ENCODE peak calls at places on chromosome 13, in eight cellular contexts. One of them, this sample, is unnamed.

GRCh38 chr13:81377926-81378325 is 1037.0 kb upstream of the SPRY2 start:
- DNase-seq in CD8-positive, alpha-beta T cell: no peak
- DNase-seq in heart left ventricle: no peak
- DNase-seq in pancreas: no peak
- DNase-seq in NB4: no peak
- DNase-seq in thoracic aorta: no peak
- DNase-seq in AG10803: no peak
- DNase-seq in right lobe of liver: no peak
- DNase-seq in this sample: no peak

GRCh38 chr13:45728759-45729158 is 26.6 kb downstream of the CBY2 start:
- DNase-seq in CD8-positive, alpha-beta T cell: no peak
- DNase-seq in heart left ventricle: no peak
- DNase-seq in pancreas: no peak
- DNase-seq in NB4: peak
- DNase-seq in thoracic aorta: no peak
- DNase-seq in AG10803: no peak
- DNase-seq in right lobe of liver: no peak
- DNase-seq in this sample: peak

GRCh38 chr13:94708971-94709614 is 3.3 kb downstream of the SOX21 start:
- DNase-seq in CD8-positive, alpha-beta T cell: no peak
- DNase-seq in heart left ventricle: no peak
- DNase-seq in pancreas: no peak
- DNase-seq in NB4: no peak
- DNase-seq in thoracic aorta: no peak
- DNase-seq in AG10803: no peak
- DNase-seq in right lobe of liver: no peak
- DNase-seq in this sample: no peak

GRCh38 chr13:98650376-98651107 is 73.6 kb upstream of the STK24 start:
- DNase-seq in CD8-positive, alpha-beta T cell: no peak
- DNase-seq in heart left ventricle: no peak
- DNase-seq in pancreas: peak
- DNase-seq in NB4: peak
- DNase-seq in thoracic aorta: no peak
- DNase-seq in AG10803: no peak
- DNase-seq in right lobe of liver: peak
- DNase-seq in this sample: no peak

GRCh38 chr13:92175330-92175729 is 776.9 kb downstream of the GPC5 start:
- DNase-seq in CD8-positive, alpha-beta T cell: no peak
- DNase-seq in heart left ventricle: no peak
- DNase-seq in pancreas: no peak
- DNase-seq in NB4: peak
- DNase-seq in thoracic aorta: no peak
- DNase-seq in AG10803: peak
- DNase-seq in right lobe of liver: no peak
- DNase-seq in this sample: no peak

GRCh38 chr13:110044521-110045200 is 258.3 kb upstream of the IRS2 start:
- DNase-seq in CD8-positive, alpha-beta T cell: no peak
- DNase-seq in heart left ventricle: no peak
- DNase-seq in pancreas: no peak
- DNase-seq in NB4: no peak
- DNase-seq in thoracic aorta: no peak
- DNase-seq in AG10803: peak
- DNase-seq in right lobe of liver: no peak
- DNase-seq in this sample: no peak

GRCh38 chr13:113904411-113904810 is 40.5 kb upstream of the GAS6 start:
- DNase-seq in CD8-positive, alpha-beta T cell: no peak
- DNase-seq in heart left ventricle: no peak
- DNase-seq in pancreas: no peak
- DNase-seq in NB4: peak
- DNase-seq in thoracic aorta: no peak
- DNase-seq in AG10803: peak
- DNase-seq in right lobe of liver: no peak
- DNase-seq in this sample: peak

GRCh38 chr13:74907788-74908187 is 574.2 kb downstream of the TBC1D4 start:
- DNase-seq in CD8-positive, alpha-beta T cell: no peak
- DNase-seq in heart left ventricle: no peak
- DNase-seq in pancreas: no peak
- DNase-seq in NB4: no peak
- DNase-seq in thoracic aorta: no peak
- DNase-seq in AG10803: no peak
- DNase-seq in right lobe of liver: no peak
- DNase-seq in this sample: no peak

GRCh38 chr13:109646423-109646822 is 140.0 kb downstream of the IRS2 start:
- DNase-seq in CD8-positive, alpha-beta T cell: no peak
- DNase-seq in heart left ventricle: no peak
- DNase-seq in pancreas: no peak
- DNase-seq in NB4: no peak
- DNase-seq in thoracic aorta: no peak
- DNase-seq in AG10803: no peak
- DNase-seq in right lobe of liver: no peak
- DNase-seq in this sample: no peak

GRCh38 chr13:44853641-44854040 is 135.6 kb downstream of the NUFIP1 start:
- DNase-seq in CD8-positive, alpha-beta T cell: no peak
- DNase-seq in heart left ventricle: no peak
- DNase-seq in pancreas: peak
- DNase-seq in NB4: no peak
- DNase-seq in thoracic aorta: no peak
- DNase-seq in AG10803: peak
- DNase-seq in right lobe of liver: peak
- DNase-seq in this sample: no peak

GRCh38 chr13:28380319-28380718 is 114.6 kb downstream of the FLT1 start:
- DNase-seq in CD8-positive, alpha-beta T cell: no peak
- DNase-seq in heart left ventricle: no peak
- DNase-seq in pancreas: no peak
- DNase-seq in NB4: no peak
- DNase-seq in thoracic aorta: no peak
- DNase-seq in AG10803: no peak
- DNase-seq in right lobe of liver: no peak
- DNase-seq in this sample: no peak

DNA sequence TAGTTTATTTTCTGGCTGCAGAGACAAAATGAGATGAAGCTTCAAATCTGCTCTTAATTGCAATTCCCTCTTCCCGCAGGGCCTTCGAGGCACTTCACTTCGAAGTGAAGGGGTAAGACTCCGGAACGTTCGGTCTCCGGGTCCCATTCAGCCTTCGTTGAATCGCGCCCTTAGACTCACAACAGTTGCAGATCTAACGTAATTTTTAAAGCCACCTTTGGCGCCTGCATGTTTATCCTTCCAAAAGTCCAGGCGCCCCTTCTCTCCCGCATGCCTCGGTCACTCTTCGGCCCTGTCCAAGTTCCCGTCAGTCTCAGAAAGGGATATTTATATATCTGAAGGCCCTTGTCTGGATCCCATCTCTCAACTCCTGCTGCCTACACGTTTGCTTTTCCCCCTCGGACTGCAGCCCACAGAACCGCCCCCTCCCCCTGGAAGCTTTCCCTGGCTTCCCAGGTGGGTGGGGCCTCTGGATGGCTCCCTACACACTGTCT is 912 bp upstream of the KCTD12 start:
- DNase-seq in CD8-positive, alpha-beta T cell: no peak
- DNase-seq in heart left ventricle: no peak
- DNase-seq in pancreas: no peak
- DNase-seq in NB4: no peak
- DNase-seq in thoracic aorta: no peak
- DNase-seq in AG10803: no peak
- DNase-seq in right lobe of liver: no peak
- DNase-seq in this sample: no peak
- H3K4me3 ChIP-seq in CD8-positive, alpha-beta T cell: peak
- H3K4me3 ChIP-seq in heart left ventricle: peak
- H3K4me3 ChIP-seq in pancreas: peak
- H3K4me3 ChIP-seq in NB4: no peak
- H3K4me3 ChIP-seq in thoracic aorta: peak
- H3K4me3 ChIP-seq in AG10803: peak
- H3K4me3 ChIP-seq in right lobe of liver: peak
- H3K4me3 ChIP-seq in this sample: no peak

DNA sequence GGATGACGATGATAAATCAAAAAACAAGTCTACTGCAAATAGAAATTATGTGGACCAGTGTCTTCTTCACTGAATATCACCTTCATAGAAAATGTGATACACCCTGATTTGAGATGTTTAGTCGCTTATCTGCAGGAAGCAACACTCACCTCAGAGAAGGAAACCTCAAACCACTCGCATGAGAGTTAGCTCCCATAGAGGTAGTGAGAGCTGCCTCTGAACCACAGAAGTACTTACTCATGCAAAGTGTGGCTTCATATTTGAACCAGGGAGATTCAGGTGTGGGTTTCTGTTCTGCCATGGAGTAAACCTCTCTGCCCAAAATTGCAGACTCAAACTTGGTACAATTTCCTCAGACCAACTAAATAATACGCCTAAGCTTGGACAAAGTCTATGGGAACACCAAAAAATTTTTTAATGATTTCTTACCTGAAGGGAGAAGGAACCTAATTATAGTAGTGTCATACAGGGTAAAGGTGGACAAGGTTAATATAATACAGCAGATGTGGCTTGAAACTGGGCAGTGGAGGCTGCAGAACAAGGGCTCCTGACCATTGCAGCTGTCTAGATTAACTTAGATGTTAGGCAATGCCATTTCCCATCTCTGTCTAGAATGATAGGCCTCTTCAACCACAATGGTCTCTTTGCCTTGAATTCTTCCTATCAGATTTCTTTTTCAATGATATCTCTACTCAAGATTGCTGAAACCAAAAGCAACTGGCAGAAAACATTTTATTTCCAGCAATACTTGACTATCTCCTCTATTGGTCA is 29.6 kb upstream of the RCBTB2 start:
- DNase-seq in CD8-positive, alpha-beta T cell: peak
- DNase-seq in heart left ventricle: no peak
- DNase-seq in pancreas: no peak
- DNase-seq in NB4: peak
- DNase-seq in thoracic aorta: no peak
- DNase-seq in AG10803: no peak
- DNase-seq in right lobe of liver: no peak
- DNase-seq in this sample: no peak
- H3K4me3 ChIP-seq in CD8-positive, alpha-beta T cell: no peak
- H3K4me3 ChIP-seq in heart left ventricle: no peak
- H3K4me3 ChIP-seq in pancreas: no peak
- H3K4me3 ChIP-seq in NB4: no peak
- H3K4me3 ChIP-seq in thoracic aorta: no peak
- H3K4me3 ChIP-seq in AG10803: no peak
- H3K4me3 ChIP-seq in right lobe of liver: no peak
- H3K4me3 ChIP-seq in this sample: no peak

DNA sequence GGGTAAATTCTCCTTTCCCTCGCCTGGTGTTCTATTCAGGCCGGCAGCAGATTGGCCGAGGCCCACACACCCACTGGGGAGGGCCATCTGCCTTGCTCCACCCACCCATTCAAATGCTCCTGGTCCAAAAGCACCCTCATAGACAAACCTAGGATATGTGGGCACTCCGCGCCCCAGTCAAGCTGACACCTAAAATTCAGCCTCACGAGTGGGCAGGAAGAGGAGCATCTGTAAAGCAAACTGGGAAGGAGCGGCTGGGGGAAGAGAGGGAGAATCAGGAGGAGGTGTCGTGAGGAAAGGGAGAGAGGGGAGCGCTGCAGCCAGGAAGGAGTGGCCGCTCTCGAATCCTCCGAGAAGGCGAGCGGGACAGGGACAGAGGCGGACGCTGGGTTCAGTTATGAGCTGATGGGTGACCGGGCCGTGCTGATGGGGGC is 136.9 kb downstream of the USP12 start:
- DNase-seq in CD8-positive, alpha-beta T cell: no peak
- DNase-seq in heart left ventricle: no peak
- DNase-seq in pancreas: no peak
- DNase-seq in NB4: no peak
- DNase-seq in thoracic aorta: no peak
- DNase-seq in AG10803: no peak
- DNase-seq in right lobe of liver: no peak
- DNase-seq in this sample: no peak
- H3K4me3 ChIP-seq in CD8-positive, alpha-beta T cell: no peak
- H3K4me3 ChIP-seq in heart left ventricle: peak
- H3K4me3 ChIP-seq in pancreas: no peak
- H3K4me3 ChIP-seq in NB4: no peak
- H3K4me3 ChIP-seq in thoracic aorta: peak
- H3K4me3 ChIP-seq in AG10803: peak
- H3K4me3 ChIP-seq in right lobe of liver: no peak
- H3K4me3 ChIP-seq in this sample: no peak

GRCh38 chr13:40981949-40982348 is 37.2 kb downstream of the ELF1 start:
- DNase-seq in CD8-positive, alpha-beta T cell: no peak
- DNase-seq in heart left ventricle: no peak
- DNase-seq in pancreas: no peak
- DNase-seq in NB4: no peak
- DNase-seq in thoracic aorta: no peak
- DNase-seq in AG10803: no peak
- DNase-seq in right lobe of liver: no peak
- DNase-seq in this sample: no peak

GRCh38 chr13:40983269-40983668 is 35.8 kb downstream of the ELF1 start:
- DNase-seq in CD8-positive, alpha-beta T cell: no peak
- DNase-seq in heart left ventricle: no peak
- DNase-seq in pancreas: no peak
- DNase-seq in NB4: no peak
- DNase-seq in thoracic aorta: no peak
- DNase-seq in AG10803: no peak
- DNase-seq in right lobe of liver: no peak
- DNase-seq in this sample: no peak

GRCh38 chr13:40985596-40986327 is 33.4 kb downstream of the ELF1 start:
- DNase-seq in CD8-positive, alpha-beta T cell: no peak
- DNase-seq in heart left ventricle: no peak
- DNase-seq in pancreas: no peak
- DNase-seq in NB4: no peak
- DNase-seq in thoracic aorta: no peak
- DNase-seq in AG10803: no peak
- DNase-seq in right lobe of liver: no peak
- DNase-seq in this sample: no peak

GRCh38 chr13:40984670-40985366 is 34.3 kb downstream of the ELF1 start:
- DNase-seq in CD8-positive, alpha-beta T cell: no peak
- DNase-seq in heart left ventricle: no peak
- DNase-seq in pancreas: no peak
- DNase-seq in NB4: no peak
- DNase-seq in thoracic aorta: no peak
- DNase-seq in AG10803: no peak
- DNase-seq in right lobe of liver: no peak
- DNase-seq in this sample: no peak

DNA sequence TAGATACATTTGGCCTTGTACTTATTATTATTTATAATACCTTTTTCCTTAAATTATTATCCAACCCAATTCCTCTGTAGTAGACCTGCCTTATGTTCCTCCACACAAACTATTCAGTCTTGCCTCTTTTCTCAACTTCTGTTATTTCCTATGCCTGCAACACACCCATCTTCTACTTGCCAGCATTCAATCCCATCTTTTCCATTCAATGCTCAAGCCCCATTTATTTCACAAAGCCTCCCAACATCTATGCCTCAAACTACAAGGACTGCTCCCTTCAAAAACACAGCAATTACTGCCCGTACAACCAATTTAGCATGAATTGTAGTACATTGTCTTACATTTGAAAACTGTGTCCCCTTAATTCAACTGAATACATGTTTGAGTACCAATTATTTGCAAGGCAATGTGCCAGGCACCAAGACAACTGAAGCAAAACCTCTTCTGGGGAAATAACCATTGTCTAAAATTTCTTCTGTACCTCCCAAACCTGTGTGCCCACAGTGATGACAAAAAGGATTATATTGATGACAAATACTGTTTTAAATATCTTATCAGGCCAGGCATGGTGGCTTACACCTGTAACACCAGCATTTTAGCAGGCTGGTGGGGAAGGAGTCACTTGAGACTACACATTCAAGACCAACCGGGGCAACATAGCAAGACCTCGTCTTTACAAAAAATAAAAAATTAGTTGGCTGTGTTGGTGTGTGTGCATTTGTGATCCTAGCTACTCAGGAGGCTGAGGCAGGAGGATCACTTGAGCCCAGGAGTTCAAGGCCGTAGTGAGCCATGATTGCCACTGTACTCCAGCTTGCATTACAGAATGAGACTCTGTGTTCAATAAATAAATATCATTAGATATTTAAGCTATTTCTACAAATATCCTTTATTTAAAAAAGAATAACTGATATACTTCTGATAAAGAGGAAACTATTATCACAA is 35.1 kb downstream of the ELF1 start:
- DNase-seq in CD8-positive, alpha-beta T cell: no peak
- DNase-seq in heart left ventricle: no peak
- DNase-seq in pancreas: no peak
- DNase-seq in NB4: no peak
- DNase-seq in thoracic aorta: no peak
- DNase-seq in AG10803: no peak
- DNase-seq in right lobe of liver: no peak
- DNase-seq in this sample: no peak
- H3K4me3 ChIP-seq in CD8-positive, alpha-beta T cell: no peak
- H3K4me3 ChIP-seq in heart left ventricle: peak
- H3K4me3 ChIP-seq in pancreas: peak
- H3K4me3 ChIP-seq in NB4: no peak
- H3K4me3 ChIP-seq in thoracic aorta: peak
- H3K4me3 ChIP-seq in AG10803: no peak
- H3K4me3 ChIP-seq in right lobe of liver: no peak
- H3K4me3 ChIP-seq in this sample: no peak

This sample was measured in K562.